ENCODE peak calls at places on chromosome 12, in eight cellular contexts. A, T, P, V, O, Q, G and X are unnamed samples.

GRCh38 chr12:88393017-88393767 is 187.1 kb downstream of the KITLG start:
- DNase-seq in T (peak), A (no peak), Q (no peak), G (peak), O (no peak), P (peak), V (no peak), X (no peak)

GRCh38 chr12:18824287-18824686 is 86.4 kb downstream of the CAPZA3 start:
- DNase-seq in O (no peak), V (no peak), G (no peak), A (no peak), Q (no peak), P (no peak), T (no peak), X (no peak)

GRCh38 chr12:57887631-57888406 is 41.3 kb upstream of the CTDSP2 start:
- DNase-seq in V (no peak), Q (no peak), T (no peak), O (peak), P (peak), A (no peak), G (peak), X (peak)

GRCh38 chr12:75260316-75260715 is 50.7 kb upstream of the KCNC2 start:
- DNase-seq in P (peak), O (no peak), Q (no peak), T (no peak), V (no peak), G (no peak), A (no peak), X (no peak)

GRCh38 chr12:19432309-19433170 is 6.8 kb upstream of the AEBP2 start:
- DNase-seq in V (no peak), Q (no peak), O (no peak), T (no peak), P (no peak), G (no peak), A (no peak), X (no peak)

GRCh38 chr12:20374775-20375174 is 6.4 kb downstream of the PDE3A start:
- DNase-seq in T (no peak), A (no peak), O (no peak), P (no peak), G (no peak), Q (no peak), V (no peak), X (no peak)

GRCh38 chr12:46446645-46447044 is 74.1 kb upstream of the SLC38A2 start:
- DNase-seq in T (no peak), O (no peak), P (no peak), A (no peak), G (no peak), Q (no peak), V (no peak), X (no peak)

GRCh38 chr12:130879781-130880389 is 8.0 kb downstream of the RAN start:
- DNase-seq in T (no peak), P (no peak), Q (no peak), O (no peak), A (no peak), G (peak), V (no peak), X (no peak)

GRCh38 chr12:93740721-93741120 is 63.5 kb downstream of the CRADD start:
- DNase-seq in V (no peak), G (peak), T (no peak), O (no peak), A (no peak), Q (no peak), P (no peak), X (no peak)

GRCh38 chr12:69254046-69254445 is 14.7 kb downstream of the CPSF6 start:
- DNase-seq in T (peak), A (no peak), O (no peak), G (peak), V (no peak), P (peak), Q (no peak), X (no peak)

GRCh38 chr12:26113194-26113654 is 11.6 kb downstream of the BHLHE41 start:
- DNase-seq in V (no peak), O (peak), T (no peak), P (no peak), Q (no peak), A (no peak), G (peak), X (no peak)

GRCh38 chr12:100661300-100661951 is 87.9 kb downstream of the GAS2L3 start:
- DNase-seq in G (peak), P (peak), A (no peak), Q (no peak), T (no peak), V (no peak), O (no peak), X (no peak)

GRCh38 chr12:3802721-3803120 is 49.8 kb upstream of the CRACR2A start:
- DNase-seq in G (no peak), T (no peak), A (no peak), Q (no peak), O (no peak), V (no peak), P (no peak), X (no peak)

GRCh38 chr12:3207858-3208257 is 130.7 kb downstream of the TSPAN9 start:
- DNase-seq in O (no peak), V (no peak), A (no peak), G (peak), Q (no peak), T (peak), P (no peak), X (no peak)

GRCh38 chr12:99284161-99284560 is 363.4 kb upstream of the GARIN6 start:
- DNase-seq in T (no peak), O (no peak), Q (no peak), V (no peak), A (no peak), P (no peak), G (no peak), X (no peak)

GRCh38 chr12:93226356-93226755 is 151.4 kb upstream of the NUDT4 start:
- DNase-seq in V (no peak), T (no peak), O (no peak), P (peak), A (no peak), G (no peak), Q (no peak), X (no peak)

GRCh38 chr12:15726029-15726756 is 63.0 kb downstream of the EPS8 start:
- DNase-seq in P (no peak), T (no peak), A (no peak), O (no peak), V (no peak), Q (no peak), G (no peak), X (no peak)

GRCh38 chr12:119181202-119181601 is 2.5 kb downstream of the HSPB8 start:
- DNase-seq in V (no peak), P (no peak), O (no peak), Q (no peak), A (no peak), T (no peak), G (no peak), X (no peak)

GRCh38 chr12:16350682-16351081 is 3.2 kb downstream of the MGST1 start:
- DNase-seq in P (peak), V (peak), Q (peak), A (no peak), G (no peak), T (peak), O (peak), X (no peak)

GRCh38 chr12:44015333-44015941 is 179.6 kb downstream of the TMEM117 start:
- DNase-seq in O (no peak), A (no peak), T (peak), P (peak), Q (no peak), G (peak), V (peak), X (no peak)

GRCh38 chr12:100995201-100995600 is 200.6 kb downstream of the ANO4 start:
- DNase-seq in V (no peak), A (no peak), T (no peak), Q (no peak), P (peak), G (peak), O (no peak), X (no peak)

GRCh38 chr12:42916143-42916542 is 326.6 kb upstream of the PRICKLE1 start:
- DNase-seq in O (no peak), A (no peak), V (no peak), T (peak), G (no peak), P (no peak), Q (no peak), X (no peak)

GRCh38 chr12:3447318-3447717 is 43.7 kb upstream of the PRMT8 start:
- DNase-seq in P (no peak), G (no peak), O (no peak), T (no peak), V (no peak), Q (no peak), A (no peak), X (no peak)

GRCh38 chr12:25041006-25041741 is 92.3 kb upstream of the BCAT1 start:
- DNase-seq in O (no peak), T (no peak), G (no peak), P (no peak), Q (no peak), V (no peak), A (no peak), X (no peak)

GRCh38 chr12:57592551-57593165 is 1.7 kb downstream of the PIP4K2C start:
- DNase-seq in T (no peak), A (no peak), P (peak), V (no peak), O (no peak), G (no peak), Q (no peak), X (no peak)

GRCh38 chr12:22856120-22856699 is 231.2 kb downstream of the ETNK1 start:
- DNase-seq in V (peak), A (no peak), P (peak), O (no peak), G (peak), T (peak), Q (no peak), X (no peak)

GRCh38 chr12:100718212-100718611 is 76.4 kb upstream of the ANO4 start:
- DNase-seq in V (no peak), A (no peak), Q (no peak), P (no peak), T (no peak), O (no peak), G (no peak), X (no peak)

GRCh38 chr12:128940974-128941373 is 87.7 kb downstream of the GLT1D1 start:
- DNase-seq in G (no peak), O (no peak), P (no peak), A (no peak), Q (no peak), T (peak), V (no peak), X (no peak)

GRCh38 chr12:96157427-96157826 is 36.7 kb upstream of the ELK3 start:
- DNase-seq in O (no peak), Q (no peak), T (no peak), G (no peak), A (no peak), P (no peak), V (no peak), X (no peak)

GRCh38 chr12:122951979-122952892 is 14.0 kb downstream of the ABCB9 start:
- DNase-seq in O (peak), Q (peak), V (no peak), P (peak), A (peak), G (peak), T (peak), X (no peak)

GRCh38 chr12:132513070-132513398 is 23.1 kb downstream of the FBRSL1 start:
- DNase-seq in V (peak), A (no peak), P (no peak), G (no peak), Q (no peak), O (no peak), T (no peak), X (no peak)

GRCh38 chr12:121792607-121793500 is 634 bp downstream of the RHOF start:
- DNase-seq in Q (no peak), P (no peak), V (no peak), G (peak), A (no peak), T (no peak), O (no peak), X (no peak)

GRCh38 chr12:93894391-93895095 is 217.4 kb downstream of the CRADD start:
- DNase-seq in O (peak), Q (peak), G (no peak), P (no peak), T (no peak), A (no peak), V (no peak), X (peak)

GRCh38 chr12:76952995-76953394 is 74.2 kb upstream of the CSRP2 start:
- DNase-seq in P (peak), V (no peak), Q (no peak), A (no peak), O (no peak), G (peak), T (peak), X (no peak)
- TF ChIP-seq CTCF in P (no peak), V (no peak), Q (no peak), A (no peak), O (no peak), G (peak), T (no peak), X (no peak)

GRCh38 chr12:31118831-31119530 is 45.3 kb downstream of the DDX11 start:
- DNase-seq in O (no peak), G (peak), V (no peak), Q (no peak), T (peak), A (no peak), P (no peak), X (no peak)
- H3K4me3 ChIP-seq in O (peak), G (peak), V (peak), Q (peak), T (peak), A (peak), P (no peak), X (peak)

GRCh38 chr12:27822076-27822712 is 42.2 kb upstream of the MANSC4 start:
- DNase-seq in A (peak), V (peak), Q (no peak), P (peak), G (no peak), T (peak), O (no peak), X (no peak)
- H3K27ac ChIP-seq in A (no peak), V (peak), Q (no peak), P (peak), G (no peak), T (no peak), O (no peak), X (no peak)

GRCh38 chr12:108373111-108373510 is 34.0 kb upstream of the CMKLR1 start:
- DNase-seq in V (no peak), P (no peak), Q (no peak), A (no peak), T (no peak), G (peak), O (no peak), X (no peak)
- TF ChIP-seq CTCF in V (no peak), P (peak), Q (no peak), A (no peak), T (no peak), G (peak), O (no peak), X (no peak)

DNA sequence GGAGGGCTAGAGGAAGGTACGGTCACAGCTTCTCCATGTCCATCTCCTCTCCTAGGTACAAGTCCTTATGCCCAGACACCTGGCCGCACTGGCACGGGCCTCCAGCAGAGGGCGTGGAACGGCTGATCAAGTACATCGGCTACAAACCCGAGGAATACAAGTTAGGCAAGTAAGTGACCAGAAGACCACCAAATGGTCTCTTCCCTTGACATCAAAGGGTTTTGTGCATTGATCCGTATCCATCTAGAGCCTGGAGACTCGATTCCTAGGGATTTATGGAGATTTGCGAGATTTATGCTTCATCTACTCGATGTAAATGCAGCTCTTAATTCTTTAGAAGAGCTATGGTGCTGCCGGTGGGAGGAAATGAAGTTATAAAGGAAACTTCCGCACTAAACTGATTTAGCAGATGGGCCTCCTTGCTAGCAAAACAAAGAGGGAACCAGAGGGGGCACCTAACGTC is 44.2 kb downstream of the KCTD10 start:
- DNase-seq in Q (peak), A (peak), T (peak), P (peak), G (peak), V (peak), O (peak), X (peak)
- H3K4me3 ChIP-seq in Q (no peak), A (peak), T (no peak), P (no peak), G (no peak), V (no peak), O (no peak), X (no peak)